ENCODE peak calls at places on chromosomes 11 and 22, in nine cellular contexts. One of them, this sample, is unnamed.

GRCh38 chr11:128513915-128514681 is 73.3 kb downstream of the ETS1 start:
- DNase-seq in ovary: no peak
- DNase-seq in suprapubic skin: no peak
- DNase-seq in A549: no peak
- DNase-seq in transverse colon: no peak
- DNase-seq in sigmoid colon: no peak
- DNase-seq in SK-N-SH: no peak
- DNase-seq in stomach: no peak
- DNase-seq in tibial nerve: no peak
- DNase-seq in this sample: no peak

GRCh38 chr11:114705280-114706024 is 27.1 kb downstream of the NXPE2 start:
- DNase-seq in ovary: no peak
- DNase-seq in suprapubic skin: peak; percentile 62
- DNase-seq in A549: no peak
- DNase-seq in transverse colon: peak; percentile 35
- DNase-seq in sigmoid colon: peak; percentile 75
- DNase-seq in SK-N-SH: no peak
- DNase-seq in stomach: no peak
- DNase-seq in tibial nerve: peak; percentile 17
- DNase-seq in this sample: no peak

GRCh38 chr22:42889290-42889689 is 32.2 kb upstream of the ARFGAP3 start:
- DNase-seq in ovary: no peak
- DNase-seq in suprapubic skin: no peak
- DNase-seq in A549: no peak
- DNase-seq in transverse colon: no peak
- DNase-seq in sigmoid colon: no peak
- DNase-seq in SK-N-SH: no peak
- DNase-seq in stomach: no peak
- DNase-seq in tibial nerve: no peak
- DNase-seq in this sample: no peak

GRCh38 chr11:57598831-57599155 is 1.3 kb downstream of the SERPING1 start:
- DNase-seq in ovary: peak; percentile 22
- DNase-seq in suprapubic skin: no peak
- DNase-seq in A549: no peak
- DNase-seq in transverse colon: no peak
- DNase-seq in sigmoid colon: no peak
- DNase-seq in SK-N-SH: no peak
- DNase-seq in stomach: no peak
- DNase-seq in tibial nerve: no peak
- DNase-seq in this sample: no peak

GRCh38 chr11:12531681-12532080 is 142.5 kb upstream of the TEAD1 start:
- DNase-seq in ovary: no peak
- DNase-seq in suprapubic skin: no peak
- DNase-seq in A549: no peak
- DNase-seq in transverse colon: no peak
- DNase-seq in sigmoid colon: peak; percentile 3
- DNase-seq in SK-N-SH: no peak
- DNase-seq in stomach: no peak
- DNase-seq in tibial nerve: no peak
- DNase-seq in this sample: no peak

GRCh38 chr11:27255447-27255828 is 107.6 kb downstream of the CCDC34 start:
- DNase-seq in ovary: no peak
- DNase-seq in suprapubic skin: no peak
- DNase-seq in A549: no peak
- DNase-seq in transverse colon: no peak
- DNase-seq in sigmoid colon: no peak
- DNase-seq in SK-N-SH: no peak
- DNase-seq in stomach: no peak
- DNase-seq in tibial nerve: no peak
- DNase-seq in this sample: no peak

GRCh38 chr22:17562906-17563870 is at the start of gene SLC25A18:
- DNase-seq in ovary: peak; percentile 52
- DNase-seq in suprapubic skin: no peak
- DNase-seq in A549: no peak
- DNase-seq in transverse colon: peak; percentile 21
- DNase-seq in sigmoid colon: peak; percentile 90
- DNase-seq in SK-N-SH: no peak
- DNase-seq in stomach: no peak
- DNase-seq in tibial nerve: no peak
- DNase-seq in this sample: no peak

GRCh38 chr11:59009661-59010060 is 70.4 kb downstream of the GLYATL1 start:
- DNase-seq in ovary: no peak
- DNase-seq in suprapubic skin: no peak
- DNase-seq in A549: no peak
- DNase-seq in transverse colon: no peak
- DNase-seq in sigmoid colon: no peak
- DNase-seq in SK-N-SH: no peak
- DNase-seq in stomach: no peak
- DNase-seq in tibial nerve: no peak
- DNase-seq in this sample: no peak

GRCh38 chr11:16558499-16558898 is 179.9 kb upstream of the C11orf58 start:
- DNase-seq in ovary: no peak
- DNase-seq in suprapubic skin: no peak
- DNase-seq in A549: no peak
- DNase-seq in transverse colon: no peak
- DNase-seq in sigmoid colon: no peak
- DNase-seq in SK-N-SH: no peak
- DNase-seq in stomach: no peak
- DNase-seq in tibial nerve: no peak
- DNase-seq in this sample: no peak

GRCh38 chr22:45312856-45313255 is 3.1 kb downstream of the FAM118A start:
- DNase-seq in ovary: no peak
- DNase-seq in suprapubic skin: no peak
- DNase-seq in A549: no peak
- DNase-seq in transverse colon: no peak
- DNase-seq in sigmoid colon: no peak
- DNase-seq in SK-N-SH: no peak
- DNase-seq in stomach: no peak
- DNase-seq in tibial nerve: no peak
- DNase-seq in this sample: no peak

GRCh38 chr22:45316796-45317526 is 7.2 kb downstream of the FAM118A start:
- DNase-seq in ovary: no peak
- DNase-seq in suprapubic skin: no peak
- DNase-seq in A549: no peak
- DNase-seq in transverse colon: no peak
- DNase-seq in sigmoid colon: no peak
- DNase-seq in SK-N-SH: no peak
- DNase-seq in stomach: no peak
- DNase-seq in tibial nerve: no peak
- DNase-seq in this sample: no peak

GRCh38 chr22:45314054-45314721 is 4.5 kb downstream of the FAM118A start:
- DNase-seq in ovary: no peak
- DNase-seq in suprapubic skin: no peak
- DNase-seq in A549: no peak
- DNase-seq in transverse colon: no peak
- DNase-seq in sigmoid colon: no peak
- DNase-seq in SK-N-SH: peak; percentile 79
- DNase-seq in stomach: no peak
- DNase-seq in tibial nerve: no peak
- DNase-seq in this sample: no peak

GRCh38 chr22:45312415-45312814 is 2.7 kb downstream of the FAM118A start:
- DNase-seq in ovary: no peak
- DNase-seq in suprapubic skin: no peak
- DNase-seq in A549: no peak
- DNase-seq in transverse colon: no peak
- DNase-seq in sigmoid colon: no peak
- DNase-seq in SK-N-SH: no peak
- DNase-seq in stomach: no peak
- DNase-seq in tibial nerve: no peak
- DNase-seq in this sample: no peak

GRCh38 chr22:45314789-45315188 is 5.1 kb downstream of the FAM118A start:
- DNase-seq in ovary: no peak
- DNase-seq in suprapubic skin: no peak
- DNase-seq in A549: no peak
- DNase-seq in transverse colon: no peak
- DNase-seq in sigmoid colon: no peak
- DNase-seq in SK-N-SH: no peak
- DNase-seq in stomach: no peak
- DNase-seq in tibial nerve: no peak
- DNase-seq in this sample: no peak
- TF ChIP-seq CTCF in ovary: no peak
- TF ChIP-seq CTCF in suprapubic skin: no peak
- TF ChIP-seq CTCF in A549: no peak
- TF ChIP-seq CTCF in transverse colon: no peak
- TF ChIP-seq CTCF in sigmoid colon: no peak
- TF ChIP-seq CTCF in SK-N-SH: no peak
- TF ChIP-seq CTCF in stomach: no peak
- TF ChIP-seq CTCF in tibial nerve: no peak
- TF ChIP-seq CTCF in this sample: no peak

GRCh38 chr11:47863893-47864430 is 15.8 kb upstream of the NUP160 start:
- DNase-seq in ovary: no peak
- DNase-seq in suprapubic skin: no peak
- DNase-seq in A549: no peak
- DNase-seq in transverse colon: no peak
- DNase-seq in sigmoid colon: no peak
- DNase-seq in SK-N-SH: no peak
- DNase-seq in stomach: no peak
- DNase-seq in tibial nerve: no peak
- DNase-seq in this sample: no peak
- H3K27ac ChIP-seq in ovary: no peak overlapping the region
- H3K27ac ChIP-seq in suprapubic skin: no peak overlapping the region
- H3K27ac ChIP-seq in A549: peak overlapping the region; percentile 88
- H3K27ac ChIP-seq in transverse colon: peak overlapping the region; percentile 44
- H3K27ac ChIP-seq in sigmoid colon: peak overlapping the region; percentile 54
- H3K27ac ChIP-seq in SK-N-SH: peak overlapping the region; percentile 85
- H3K27ac ChIP-seq in stomach: no peak overlapping the region
- H3K27ac ChIP-seq in tibial nerve: peak overlapping the region; percentile 42
- H3K27ac ChIP-seq in this sample: no peak overlapping the region

DNA sequence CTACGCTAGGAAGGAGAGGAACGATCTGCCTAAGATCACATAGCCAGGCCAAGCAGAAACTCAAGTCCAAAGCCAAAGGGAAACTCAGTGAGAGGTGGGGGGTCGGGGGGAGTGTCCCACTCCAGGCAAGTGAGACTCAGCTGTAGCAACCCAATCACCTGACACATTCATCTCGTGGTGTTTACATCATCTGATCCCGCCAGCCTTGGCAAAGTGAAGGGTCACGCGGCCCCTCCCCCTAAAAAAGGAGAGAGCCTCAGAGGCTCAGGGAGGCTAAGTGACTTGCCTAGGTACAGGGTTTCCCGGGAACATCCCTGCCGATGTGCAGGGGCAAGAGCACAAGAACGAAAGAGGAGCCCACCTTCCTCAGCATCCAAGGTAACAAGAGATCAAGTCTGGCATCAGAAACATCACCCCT is 21.5 kb downstream of the MYH9 start:
- DNase-seq in ovary: no peak
- DNase-seq in suprapubic skin: no peak
- DNase-seq in A549: no peak
- DNase-seq in transverse colon: no peak
- DNase-seq in sigmoid colon: peak; percentile 90
- DNase-seq in SK-N-SH: no peak
- DNase-seq in stomach: no peak
- DNase-seq in tibial nerve: no peak
- DNase-seq in this sample: no peak
- TF ChIP-seq EP300 in ovary: no peak
- TF ChIP-seq EP300 in suprapubic skin: peak; percentile 13
- TF ChIP-seq EP300 in A549: no peak
- TF ChIP-seq EP300 in transverse colon: no peak
- TF ChIP-seq EP300 in sigmoid colon: no peak
- TF ChIP-seq EP300 in SK-N-SH: no peak
- TF ChIP-seq EP300 in stomach: no peak
- TF ChIP-seq EP300 in tibial nerve: no peak
- TF ChIP-seq EP300 in this sample: no peak

GRCh38 chr11:1807628-1807995 is 27.2 kb upstream of the SYT8 start:
- DNase-seq in ovary: no peak
- DNase-seq in suprapubic skin: no peak
- DNase-seq in A549: peak; percentile 32
- DNase-seq in transverse colon: no peak
- DNase-seq in sigmoid colon: no peak
- DNase-seq in SK-N-SH: no peak
- DNase-seq in stomach: no peak
- DNase-seq in tibial nerve: no peak
- DNase-seq in this sample: no peak
- TF ChIP-seq CTCF in ovary: no peak
- TF ChIP-seq CTCF in suprapubic skin: no peak
- TF ChIP-seq CTCF in A549: peak; percentile 14
- TF ChIP-seq CTCF in transverse colon: no peak
- TF ChIP-seq CTCF in sigmoid colon: no peak
- TF ChIP-seq CTCF in SK-N-SH: no peak
- TF ChIP-seq CTCF in stomach: no peak
- TF ChIP-seq CTCF in tibial nerve: no peak
- TF ChIP-seq CTCF in this sample: no peak

DNA sequence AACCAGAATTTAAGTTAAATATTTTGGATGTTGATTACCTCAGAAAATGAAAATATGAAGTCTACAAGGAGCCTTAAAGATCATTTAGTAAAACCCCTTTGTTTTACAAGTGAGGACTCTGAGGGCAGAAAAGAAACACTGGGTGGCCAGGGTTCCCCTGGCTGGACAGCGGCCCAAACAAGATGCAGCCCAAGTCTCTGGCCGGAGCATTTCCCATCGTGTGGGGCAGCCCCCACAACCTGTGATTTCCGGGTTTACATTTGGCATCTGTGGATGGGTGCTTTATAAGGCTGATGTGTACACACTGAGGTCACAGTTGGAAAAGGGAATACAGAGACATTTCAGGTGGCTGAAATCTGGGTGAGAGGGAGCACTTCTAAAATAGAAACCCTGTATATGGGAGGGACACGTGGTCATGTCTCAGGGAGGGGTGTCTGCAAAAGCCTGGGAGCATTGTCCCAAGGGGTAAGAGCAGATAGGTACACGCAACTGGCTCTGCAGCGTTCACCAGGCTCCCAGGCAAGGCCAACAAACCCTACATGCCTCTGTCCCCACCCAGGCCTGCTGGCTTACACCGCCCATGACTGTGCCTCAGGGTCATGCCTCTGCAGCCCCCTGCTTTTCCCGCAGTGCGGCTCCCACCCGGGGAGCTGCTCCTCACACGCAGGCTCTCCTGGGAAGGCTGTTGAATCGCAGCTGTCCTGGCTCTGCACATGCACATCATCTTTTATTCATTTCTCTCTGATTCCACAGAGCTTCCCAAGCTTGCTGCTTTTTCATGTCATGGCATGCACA is 29.0 kb upstream of the B3GAT1 start:
- DNase-seq in ovary: no peak
- DNase-seq in suprapubic skin: no peak
- DNase-seq in A549: no peak
- DNase-seq in transverse colon: no peak
- DNase-seq in sigmoid colon: peak; percentile 49
- DNase-seq in SK-N-SH: no peak
- DNase-seq in stomach: no peak
- DNase-seq in tibial nerve: no peak
- DNase-seq in this sample: no peak
- H3K27ac ChIP-seq in ovary: no peak overlapping the region
- H3K27ac ChIP-seq in suprapubic skin: no peak overlapping the region
- H3K27ac ChIP-seq in A549: no peak overlapping the region
- H3K27ac ChIP-seq in transverse colon: no peak overlapping the region
- H3K27ac ChIP-seq in sigmoid colon: no peak overlapping the region
- H3K27ac ChIP-seq in SK-N-SH: no peak overlapping the region
- H3K27ac ChIP-seq in stomach: no peak overlapping the region
- H3K27ac ChIP-seq in tibial nerve: no peak overlapping the region
- H3K27ac ChIP-seq in this sample: no peak overlapping the region

This sample was measured in esophagus muscularis mucosa.